ENCODE peak calls at places on chromosome 22, in five cellular contexts. B is MG63, V is hepatocyte, G is NCI-H187, E is GM13976. H is an unnamed sample.
A peak's percentile ranks its signal among the peaks of the same experiment; 100 is the strongest.

GRCh38 chr22:40665312-40665711 is 14.0 kb upstream of the MCHR1 start:
- DNase-seq in G (no peak), V (no peak), B (peak; percentile 98), E (no peak), H (peak; percentile 90)

GRCh38 chr22:25749420-25750169 is 7.6 kb downstream of the MYO18B start:
- DNase-seq in B (no peak), G (no peak), E (peak; percentile 72), V (no peak), H (no peak)

GRCh38 chr22:35628732-35629131 is 11.6 kb upstream of the MB start:
- DNase-seq in B (peak; percentile 28), E (no peak), V (no peak), G (no peak), H (no peak)

GRCh38 chr22:32644252-32645100 is 157.0 kb upstream of the TIMP3 start:
- DNase-seq in E (no peak), B (no peak), V (peak; percentile 69), G (no peak), H (no peak)

GRCh38 chr22:41362615-41363014 is 19.1 kb upstream of the TEF start:
- DNase-seq in E (no peak), V (no peak), B (no peak), G (no peak), H (no peak)

GRCh38 chr22:45777046-45777851 is 105.6 kb downstream of the ATXN10 start:
- DNase-seq in G (no peak), V (no peak), E (no peak), B (no peak), H (no peak)

GRCh38 chr22:23509571-23510302 is 70.4 kb downstream of the IGLL1 start:
- DNase-seq in G (no peak), V (no peak), E (no peak), B (no peak), H (no peak)

GRCh38 chr22:35578836-35579575 is 38.1 kb downstream of the MB start:
- DNase-seq in B (no peak), G (no peak), V (no peak), E (no peak), H (no peak)

GRCh38 chr22:43860831-43861230 is 1.5 kb downstream of the SULT4A1 start:
- DNase-seq in G (no peak), E (no peak), B (no peak), V (no peak), H (peak; percentile 22)

GRCh38 chr22:42947211-42947990 is 67.5 kb downstream of the PACSIN2 start:
- DNase-seq in E (no peak), V (no peak), B (no peak), G (no peak), H (no peak)

GRCh38 chr22:29145321-29146072 is 60.2 kb upstream of the EMID1 start:
- DNase-seq in G (no peak), V (no peak), E (peak; percentile 25), B (no peak), H (peak; percentile 72)

GRCh38 chr22:23140385-23140784 is 1.4 kb downstream of the RSPH14 start:
- DNase-seq in B (no peak), V (no peak), E (no peak), G (no peak), H (no peak)

GRCh38 chr22:36411589-36412258 is 24.0 kb upstream of the MYH9 start:
- DNase-seq in G (no peak), B (no peak), E (no peak), V (peak; percentile 36), H (no peak)

GRCh38 chr22:17712441-17712840 is 61.8 kb downstream of the BID start:
- DNase-seq in G (no peak), E (no peak), V (no peak), B (no peak), H (no peak)

GRCh38 chr22:37643225-37643847 is 3.9 kb downstream of the SH3BP1 start:
- DNase-seq in G (peak; percentile 34), V (peak; percentile 90), E (peak; percentile 88), B (peak; percentile 63), H (peak; percentile 92)

GRCh38 chr22:36327922-36328551 is 59.7 kb downstream of the MYH9 start:
- DNase-seq in E (no peak), V (peak; percentile 60), G (no peak), B (no peak), H (no peak)

GRCh38 chr22:23262474-23263332 is 82.4 kb downstream of the BCR start:
- DNase-seq in E (no peak), G (no peak), B (no peak), V (no peak), H (no peak)

GRCh38 chr22:17281026-17281809 is 62.0 kb upstream of the ADA2 start:
- DNase-seq in G (no peak), E (no peak), B (no peak), V (no peak), H (no peak)

GRCh38 chr22:28955817-28956216 is 72.4 kb downstream of the ZNRF3 start:
- DNase-seq in V (no peak), E (peak; percentile 46), G (no peak), B (no peak), H (no peak)

GRCh38 chr22:37686002-37686982 is at the start of gene NOL12:
- DNase-seq in V (peak; percentile 92), B (peak; percentile 82), G (peak; percentile 80), E (peak; percentile 90), H (peak; percentile 94)

GRCh38 chr22:23529166-23530103 is 50.7 kb downstream of the IGLL1 start:
- DNase-seq in E (no peak), V (no peak), B (no peak), G (no peak), H (peak; percentile 56)

GRCh38 chr22:47232753-47233152 is 470.3 kb downstream of the TBC1D22A start:
- DNase-seq in G (no peak), B (no peak), E (no peak), V (no peak), H (no peak)